ENCODE peak calls at places on chromosomes 12 and 14, in ten cellular contexts. O is Caco-2, S is hepatocyte, M is psoas muscle, X is thoracic aorta, Z is neuronal stem cell, G is upper lobe of right lung, A is stomach, J is Panc1, V is prostate gland. E is an unnamed sample.

GRCh38 chr14:99234366-99234765 is 37.6 kb downstream of the BCL11B start:
- DNase-seq in O (no peak), S (no peak), M (no peak), X (no peak), Z (no peak), G (no peak), A (no peak), J (no peak), V (no peak), E (no peak)

GRCh38 chr14:77026166-77026929 is 2.2 kb downstream of the IRF2BPL start:
- DNase-seq in O (no peak), S (peak; percentile 60), M (peak; percentile 71), X (no peak), Z (peak; percentile 30), G (peak; percentile 82), A (peak; percentile 52), J (no peak), V (no peak), E (no peak)

GRCh38 chr12:95218164-95218851 is 701 bp downstream of the VEZT start:
- DNase-seq in O (no peak), S (no peak), M (no peak), X (no peak), Z (peak; percentile 32), G (no peak), A (no peak), J (no peak), V (no peak), E (no peak)

GRCh38 chr14:88552859-88553258 is 1.9 kb downstream of the PTPN21 start:
- DNase-seq in O (no peak), S (no peak), M (no peak), X (no peak), Z (no peak), G (no peak), A (no peak), J (no peak), V (no peak), E (no peak)

GRCh38 chr12:50024804-50025186 is 499 bp downstream of the RACGAP1 start:
- DNase-seq in O (no peak), S (no peak), M (no peak), X (no peak), Z (no peak), G (no peak), A (no peak), J (no peak), V (no peak), E (no peak)

GRCh38 chr12:120110550-120111501 is 5.7 kb downstream of the RAB35 start:
- DNase-seq in O (no peak), S (no peak), M (peak; percentile 81), X (no peak), Z (no peak), G (peak; percentile 85), A (peak; percentile 63), J (no peak), V (no peak), E (no peak)

GRCh38 chr14:85527006-85527405 is 2.9 kb upstream of the FLRT2 start:
- DNase-seq in O (no peak), S (no peak), M (no peak), X (no peak), Z (no peak), G (no peak), A (no peak), J (no peak), V (no peak), E (no peak)

GRCh38 chr12:128012110-128012509 is 254.9 kb upstream of the TMEM132C start:
- DNase-seq in O (no peak), S (no peak), M (no peak), X (no peak), Z (no peak), G (no peak), A (no peak), J (no peak), V (no peak), E (no peak)

GRCh38 chr14:61749867-61750266 is 12.4 kb upstream of the SNAPC1 start:
- DNase-seq in O (peak; percentile 77), S (peak; percentile 34), M (no peak), X (no peak), Z (no peak), G (no peak), A (no peak), J (no peak), V (no peak), E (no peak)
- H3K4me3 ChIP-seq in O (peak overlapping the region; percentile 70), S (no peak overlapping the region), M (peak overlapping the region; percentile 68), X (peak overlapping the region; percentile 77), Z (no peak overlapping the region), G (no peak overlapping the region), A (no peak overlapping the region), J (peak overlapping the region; percentile 69), V (no peak overlapping the region), E (no peak overlapping the region)

DNA sequence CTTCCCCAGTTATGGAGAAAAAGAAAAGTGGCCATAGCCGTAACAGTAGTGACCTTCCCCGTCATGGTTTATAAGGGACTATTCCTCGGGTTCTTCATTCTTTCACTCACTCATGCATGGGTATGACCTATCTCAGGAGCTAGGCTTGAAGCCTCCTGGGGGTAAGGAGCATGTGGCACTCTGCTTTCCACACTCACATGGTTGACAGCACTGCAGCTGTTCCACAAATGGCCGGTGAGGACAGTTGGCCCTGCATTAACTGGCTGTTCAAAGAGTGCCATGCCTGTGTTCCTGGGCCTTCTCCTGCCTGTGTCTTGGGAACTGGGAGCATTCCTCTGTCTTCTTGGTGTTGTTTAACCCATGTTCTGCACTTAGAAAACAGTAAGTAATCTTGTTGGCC is 66.2 kb upstream of the PNMA1 start:
- DNase-seq in O (no peak), S (no peak), M (no peak), X (no peak), Z (no peak), G (no peak), A (no peak), J (no peak), V (no peak), E (no peak)
- H3K4me1 ChIP-seq in O (peaks cover 30% of the 10 kb centered on the region), S (peaks cover 28% of the 10 kb centered on the region), M (peaks cover 81% of the 10 kb centered on the region), X (peaks cover 43% of the 10 kb centered on the region), Z (peaks cover 29% of the 10 kb centered on the region), G (peaks cover 50% of the 10 kb centered on the region), A (peaks cover 57% of the 10 kb centered on the region), J (peaks cover 62% of the 10 kb centered on the region), V (peaks cover 12% of the 10 kb centered on the region), E (peaks cover 8% of the 10 kb centered on the region)

GRCh38 chr12:89328483-89329030 is 23.7 kb downstream of the DUSP6 start:
- DNase-seq in O (peak; percentile 63), S (no peak), M (no peak), X (no peak), Z (no peak), G (no peak), A (no peak), J (no peak), V (no peak), E (no peak)

GRCh38 chr12:89339531-89339930 is 12.8 kb downstream of the DUSP6 start:
- DNase-seq in O (no peak), S (no peak), M (no peak), X (no peak), Z (no peak), G (no peak), A (no peak), J (no peak), V (no peak), E (no peak)

GRCh38 chr12:89334770-89335169 is 17.5 kb downstream of the DUSP6 start:
- DNase-seq in O (no peak), S (no peak), M (no peak), X (no peak), Z (no peak), G (no peak), A (no peak), J (no peak), V (no peak), E (no peak)

GRCh38 chr12:89335452-89336244 is 16.7 kb downstream of the DUSP6 start:
- DNase-seq in O (peak; percentile 65), S (no peak), M (no peak), X (no peak), Z (no peak), G (no peak), A (no peak), J (no peak), V (no peak), E (no peak)

DNA sequence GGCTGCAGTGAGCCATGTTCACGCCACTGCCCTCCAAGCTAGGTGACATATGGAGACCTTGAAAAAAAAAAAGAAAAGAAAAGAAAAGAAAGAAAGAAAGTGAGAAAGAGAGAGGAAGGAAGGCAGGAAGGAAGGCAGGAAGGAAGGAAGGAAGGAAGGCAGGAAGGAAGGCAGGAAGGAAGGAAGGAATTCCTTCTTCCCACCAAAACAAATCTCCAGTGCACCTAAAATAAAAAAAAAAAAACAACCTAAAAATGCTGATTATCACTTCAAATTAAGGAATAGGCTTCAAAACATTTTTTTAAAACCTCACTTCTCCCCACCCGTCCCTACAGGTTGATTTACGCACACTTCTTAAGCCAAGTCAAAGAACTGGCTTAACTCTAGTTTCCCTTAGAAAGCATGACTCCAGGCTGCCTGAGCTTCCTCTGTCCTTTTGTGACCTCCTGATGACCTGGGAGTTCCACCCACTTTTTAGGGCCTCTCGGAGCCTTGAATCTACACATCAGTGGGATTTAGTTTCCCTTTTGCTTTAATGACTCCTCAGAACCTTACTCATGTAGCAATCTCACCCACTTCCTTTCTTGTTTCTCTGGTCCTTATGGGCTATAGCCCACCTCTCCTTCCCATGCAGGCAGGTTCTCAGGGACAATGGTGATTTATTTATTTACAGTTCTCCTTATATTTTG is 18.6 kb downstream of the DUSP6 start:
- DNase-seq in O (no peak), S (peak; percentile 16), M (no peak), X (no peak), Z (no peak), G (no peak), A (no peak), J (no peak), V (no peak), E (no peak)
- H3K4me3 ChIP-seq in O (no peak overlapping the region), S (no peak overlapping the region), M (no peak overlapping the region), X (no peak overlapping the region), Z (no peak overlapping the region), G (no peak overlapping the region), A (no peak overlapping the region), J (no peak overlapping the region), V (no peak overlapping the region), E (no peak overlapping the region)

DNA sequence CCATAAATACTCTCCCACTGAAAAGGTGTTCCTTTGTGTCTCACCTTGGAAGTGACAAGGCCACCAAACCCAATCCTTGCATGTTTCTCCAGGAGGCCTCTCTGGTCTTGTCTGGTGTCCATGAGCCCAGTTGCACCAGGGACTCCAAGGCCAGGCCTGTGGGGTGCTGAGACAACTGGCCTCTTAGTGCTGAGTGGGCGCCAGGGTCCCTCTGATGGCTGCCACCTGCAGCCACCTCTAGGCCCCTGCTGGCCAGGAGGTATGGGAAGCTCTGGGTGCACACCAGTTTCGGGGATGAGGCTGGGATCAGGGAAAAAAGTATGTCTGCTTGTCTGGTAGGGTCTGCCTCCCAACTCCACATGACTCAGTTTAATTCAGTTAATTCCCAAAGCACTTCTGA is 15.2 kb upstream of the FAM181A start:
- DNase-seq in O (no peak), S (no peak), M (peak; percentile 36), X (no peak), Z (no peak), G (no peak), A (no peak), J (no peak), V (no peak), E (no peak)
- H3K4me1 ChIP-seq in O (no peaks in the 10 kb centered on the region), S (no peaks in the 10 kb centered on the region), M (no peaks in the 10 kb centered on the region), X (no peaks in the 10 kb centered on the region), Z (peaks cover 2% of the 10 kb centered on the region), G (no peaks in the 10 kb centered on the region), A (peaks cover 10% of the 10 kb centered on the region), J (no peaks in the 10 kb centered on the region), V (no peaks in the 10 kb centered on the region), E (no peaks in the 10 kb centered on the region)

GRCh38 chr12:6336079-6336858 is 5.6 kb downstream of the TNFRSF1A start:
- DNase-seq in O (peak; percentile 98), S (peak; percentile 97), M (peak; percentile 96), X (peak; percentile 91), Z (peak; percentile 89), G (peak; percentile 97), A (peak; percentile 90), J (peak; percentile 93), V (peak; percentile 89), E (peak; percentile 88)
- H3K4me3 ChIP-seq in O (peak overlapping the region; percentile 35), S (no peak overlapping the region), M (peak overlapping the region; percentile 99), X (peak overlapping the region; percentile 89), Z (peak overlapping the region; percentile 52), G (peak overlapping the region; percentile 100), A (peak overlapping the region; percentile 85), J (peak overlapping the region; percentile 71), V (peak overlapping the region; percentile 22), E (peak overlapping the region; percentile 87)

GRCh38 chr12:57833672-57834071 is 12.9 kb downstream of the CTDSP2 start:
- DNase-seq in O (no peak), S (no peak), M (no peak), X (no peak), Z (no peak), G (no peak), A (no peak), J (no peak), V (no peak), E (no peak)
- H3K4me1 ChIP-seq in O (peaks cover under 1% of the 10 kb centered on the region), S (peaks cover 70% of the 10 kb centered on the region), M (peaks cover 100% of the 10 kb centered on the region), X (peaks cover 92% of the 10 kb centered on the region), Z (peaks cover 46% of the 10 kb centered on the region), G (peaks cover 100% of the 10 kb centered on the region), A (peaks cover 100% of the 10 kb centered on the region), J (peaks cover 71% of the 10 kb centered on the region), V (peaks cover 39% of the 10 kb centered on the region), E (peaks cover 99% of the 10 kb centered on the region)

E was measured in tibial nerve.